ENCODE peak calls at places on chromosomes 6 and 20, in five cellular contexts. A, E, V, U and G are unnamed samples.

GRCh38 chr6:31358302-31358701 is 1.3 kb upstream of the HLA-B start:
- DNase-seq in A (no peak), E (no peak), V (no peak), U (no peak), G (no peak)

GRCh38 chr6:144219056-144219685 is 66.0 kb upstream of the UTRN start:
- DNase-seq in A (peak), E (no peak), V (no peak), U (peak), G (peak)

GRCh38 chr20:18702736-18703135 is 110.8 kb upstream of the SCP2D1 start:
- DNase-seq in A (no peak), E (no peak), V (no peak), U (no peak), G (no peak)

GRCh38 chr6:106110167-106110826 is 24.2 kb downstream of the PRDM1 start:
- DNase-seq in A (no peak), E (no peak), V (no peak), U (no peak), G (no peak)

GRCh38 chr20:49919009-49919408 is 3.7 kb upstream of the SPATA2 start:
- DNase-seq in A (no peak), E (no peak), V (no peak), U (no peak), G (no peak)

GRCh38 chr20:22575737-22576136 is 8.6 kb downstream of the FOXA2 start:
- DNase-seq in A (no peak), E (no peak), V (no peak), U (no peak), G (no peak)

GRCh38 chr20:58784321-58785074 is 66.2 kb downstream of the GNAS-AS1 start:
- DNase-seq in A (no peak), E (no peak), V (no peak), U (no peak), G (no peak)

GRCh38 chr6:145506554-145506953 is 228.8 kb downstream of the EPM2A start:
- DNase-seq in A (peak), E (no peak), V (no peak), U (no peak), G (no peak)

GRCh38 chr20:55160022-55160421 is 684.6 kb downstream of the DOK5 start:
- DNase-seq in A (peak), E (no peak), V (no peak), U (no peak), G (no peak)

GRCh38 chr6:161228911-161229591 is 44.8 kb downstream of the AGPAT4 start:
- DNase-seq in A (peak), E (no peak), V (no peak), U (peak), G (peak)

GRCh38 chr20:62959101-62959971 is 6.8 kb downstream of the SLC17A9 start:
- DNase-seq in A (no peak), E (no peak), V (no peak), U (no peak), G (no peak)
- H3K4me3 ChIP-seq in A (no peak), E (no peak), V (no peak), U (no peak), G (no peak)

DNA sequence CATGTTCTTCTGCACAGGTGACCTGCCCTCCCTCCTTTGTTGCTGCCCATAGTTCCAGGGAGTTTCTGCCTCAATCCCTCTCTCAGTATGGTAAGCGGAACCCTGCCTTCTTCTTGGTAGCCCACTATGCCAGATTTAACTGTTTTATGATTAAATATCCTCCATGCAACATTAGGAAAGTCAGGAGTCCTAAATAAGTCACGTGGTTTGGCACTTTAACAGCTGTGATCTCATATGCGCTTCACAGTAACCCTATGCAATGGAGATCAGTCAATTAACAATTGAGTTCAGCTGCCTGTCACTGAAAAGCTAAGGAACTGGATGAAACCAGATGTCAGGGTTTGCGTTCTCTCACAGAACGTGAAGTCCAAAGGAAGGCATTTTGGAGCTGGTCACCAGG is 81.6 kb downstream of the PSMB1 start:
- DNase-seq in A (no peak), E (no peak), V (no peak), U (no peak), G (no peak)
- H3K4me3 ChIP-seq in A (no peak), E (no peak), V (no peak), U (no peak), G (no peak)

DNA sequence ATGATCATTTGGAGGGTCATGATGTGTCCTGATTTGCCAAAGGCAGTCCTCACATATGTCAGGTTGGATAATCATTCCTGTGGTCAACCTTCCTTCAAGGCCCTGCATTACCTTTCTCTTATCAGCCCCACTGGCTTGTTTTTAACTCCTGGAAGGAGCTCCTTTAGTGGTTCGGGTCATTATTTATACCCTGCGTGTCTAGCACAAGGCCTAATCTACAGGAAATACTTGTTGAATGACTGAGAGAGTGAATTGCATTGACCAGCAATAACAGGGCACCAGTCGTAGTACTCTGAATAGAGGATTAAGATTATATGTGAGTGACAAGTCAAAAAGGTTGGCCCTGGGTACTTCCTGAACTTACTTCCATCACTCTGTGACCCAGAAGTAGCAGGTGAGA is 4.5 kb downstream of the HIVEP2 start:
- DNase-seq in A (peak), E (no peak), V (no peak), U (peak), G (no peak)
- H3K4me3 ChIP-seq in A (no peak), E (no peak), V (no peak), U (no peak), G (no peak)

GRCh38 chr6:79544299-79544927 is 7.2 kb upstream of the LCA5 start:
- DNase-seq in A (peak), E (no peak), V (no peak), U (peak), G (no peak)
- H3K4me3 ChIP-seq in A (peak), E (no peak), V (no peak), U (peak), G (no peak)

DNA sequence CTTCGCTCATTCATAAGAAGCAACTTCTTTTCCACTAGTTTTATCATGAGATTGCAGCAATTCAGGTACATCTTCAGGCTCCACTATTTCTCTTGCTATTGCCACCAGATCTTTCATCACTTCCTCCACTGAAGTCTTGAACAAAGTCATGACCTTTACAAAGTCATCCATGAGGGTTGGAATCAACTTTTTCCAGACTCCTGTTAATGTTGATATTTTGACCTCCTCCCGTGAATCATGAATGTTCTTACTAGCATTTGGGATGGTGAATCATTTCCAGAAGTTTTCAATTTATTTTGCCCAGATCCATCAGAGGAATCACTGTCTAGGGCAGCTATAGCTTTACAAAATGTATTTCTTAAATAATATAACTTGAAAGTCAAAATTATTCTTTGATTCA is 1.5 kb downstream of the CENPQ start:
- DNase-seq in A (no peak), E (no peak), V (no peak), U (no peak), G (no peak)
- H3K4me3 ChIP-seq in A (no peak), E (no peak), V (no peak), U (no peak), G (peak)

GRCh38 chr20:63470410-63470809 is 2.0 kb downstream of the KCNQ2 start:
- DNase-seq in A (no peak), E (no peak), V (no peak), U (no peak), G (no peak)

GRCh38 chr20:63472862-63473390 is 471 bp upstream of the KCNQ2 start:
- DNase-seq in A (no peak), E (no peak), V (no peak), U (no peak), G (no peak)

GRCh38 chr20:63471002-63471718 is 1.3 kb downstream of the KCNQ2 start:
- DNase-seq in A (no peak), E (no peak), V (no peak), U (no peak), G (no peak)

GRCh38 chr20:63472159-63472811 is at the start of gene KCNQ2:
- DNase-seq in A (no peak), E (no peak), V (no peak), U (no peak), G (no peak)

GRCh38 chr20:63471719-63472158 is 716 bp downstream of the KCNQ2 start:
- DNase-seq in A (no peak), E (no peak), V (no peak), U (no peak), G (no peak)
- H3K4me3 ChIP-seq in A (no peak), E (no peak), V (peak), U (no peak), G (no peak)

GRCh38 chr20:6007094-6007528 is 46.7 kb downstream of the LRRN4 start:
- DNase-seq in A (no peak), E (no peak), V (no peak), U (no peak), G (no peak)

GRCh38 chr20:6006603-6006949 is 47.3 kb downstream of the LRRN4 start:
- DNase-seq in A (no peak), E (no peak), V (no peak), U (no peak), G (no peak)

GRCh38 chr20:6007529-6008103 is 46.2 kb downstream of the LRRN4 start:
- DNase-seq in A (no peak), E (no peak), V (no peak), U (no peak), G (no peak)

GRCh38 chr20:6012166-6012565 is 41.7 kb downstream of the LRRN4 start:
- DNase-seq in A (no peak), E (no peak), V (no peak), U (no peak), G (no peak)

DNA sequence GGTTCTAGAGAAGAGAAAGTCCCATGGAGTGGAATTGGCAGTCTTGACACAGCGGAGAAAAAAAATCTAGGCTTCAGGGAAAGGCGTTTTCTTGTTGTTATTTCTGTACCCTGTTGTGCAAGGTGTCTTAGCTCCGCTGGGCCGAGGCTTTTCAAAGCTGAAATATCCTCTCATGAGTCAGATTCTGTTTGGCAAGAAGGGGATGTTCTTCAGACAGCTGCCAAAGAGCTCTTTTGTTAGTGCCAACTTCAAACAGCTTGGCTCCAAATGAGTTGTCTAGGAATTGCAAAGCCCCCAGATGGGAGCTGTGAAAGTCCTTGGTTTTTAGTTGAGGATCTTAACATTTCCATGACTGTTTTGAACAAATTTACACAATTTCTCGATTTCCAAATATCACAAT is 45.6 kb downstream of the LRRN4 start:
- DNase-seq in A (peak), E (peak), V (peak), U (peak), G (peak)
- H3K4me3 ChIP-seq in A (peak), E (no peak), V (no peak), U (peak), G (peak)

DNA sequence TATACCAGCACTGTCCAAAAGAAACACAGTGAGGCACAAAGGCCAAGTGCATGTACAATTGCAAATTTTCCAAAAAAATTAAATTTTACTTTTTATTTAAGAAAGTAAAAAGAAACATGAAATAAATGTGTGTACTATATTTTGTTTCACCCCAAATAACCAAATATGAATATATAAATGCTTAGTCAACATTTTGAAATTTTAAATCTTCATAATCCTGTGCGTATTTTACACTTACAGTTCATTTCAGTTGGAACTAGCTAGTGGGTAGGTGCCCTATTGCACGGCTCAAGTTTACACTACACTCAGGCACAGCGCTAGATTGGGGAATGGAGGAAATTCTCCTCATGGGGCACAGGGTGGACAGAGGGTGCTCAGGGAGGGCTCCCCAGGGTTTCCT is 18.0 kb upstream of the BTN3A3 start:
- DNase-seq in A (no peak), E (no peak), V (no peak), U (no peak), G (no peak)
- H3K4me3 ChIP-seq in A (peak), E (no peak), V (peak), U (peak), G (peak)